ENCODE peak calls at places on chromosomes 4 and X, in five cellular contexts. L is HepG2, Y is fibroblast of lung, J is neural progenitor cell, I is OCI-LY7. G is an unnamed sample.

GRCh38 chr4:105343523-105343931 is 130.3 kb downstream of the PPA2 start:
- DNase-seq in L (no peak), Y (no peak), J (no peak), I (no peak), G (no peak)

GRCh38 chr4:98484031-98484430 is 174.4 kb downstream of the TSPAN5 start:
- DNase-seq in L (no peak), Y (peak), J (no peak), I (no peak), G (no peak)

GRCh38 chr4:53044651-53044960 is 182.5 kb downstream of the RASL11B start:
- DNase-seq in L (no peak), Y (no peak), J (no peak), I (no peak), G (peak)

GRCh38 chr4:189136462-189136861 is 804.2 kb upstream of the FRG1 start:
- DNase-seq in L (no peak), Y (no peak), J (no peak), I (no peak), G (no peak)

GRCh38 chr4:2378408-2378807 is 40.0 kb downstream of the ZFYVE28 start:
- DNase-seq in L (no peak), Y (no peak), J (no peak), I (no peak), G (no peak)

GRCh38 chr4:47675810-47676209 is 162.1 kb downstream of the CORIN start:
- DNase-seq in L (no peak), Y (no peak), J (no peak), I (no peak), G (no peak)

GRCh38 chrX:5957506-5957905 is 271.2 kb downstream of the NLGN4X start:
- DNase-seq in L (no peak), Y (peak), J (no peak), I (no peak), G (no peak)

GRCh38 chrX:129984196-129984962 is 1.9 kb downstream of the BCORL1 start:
- DNase-seq in L (no peak), Y (peak), J (peak), I (peak), G (peak)

GRCh38 chr4:59060002-59060846 is 1950.0 kb upstream of the IGFBP7 start:
- DNase-seq in L (no peak), Y (no peak), J (no peak), I (no peak), G (no peak)

GRCh38 chrX:31847773-31848172 is 775.9 kb upstream of the FTHL17 start:
- DNase-seq in L (no peak), Y (no peak), J (no peak), I (no peak), G (no peak)

GRCh38 chrX:134396174-134396573 is 63.8 kb upstream of the HPRT1 start:
- DNase-seq in L (no peak), Y (no peak), J (peak), I (peak), G (peak)

GRCh38 chrX:117707948-117708743 is 408.5 kb downstream of the KLHL13 start:
- DNase-seq in L (no peak), Y (no peak), J (no peak), I (no peak), G (no peak)
- H3K4me2 ChIP-seq in L (no peak), Y (no peak), J (no peak), I (no peak), G (no peak)

DNA sequence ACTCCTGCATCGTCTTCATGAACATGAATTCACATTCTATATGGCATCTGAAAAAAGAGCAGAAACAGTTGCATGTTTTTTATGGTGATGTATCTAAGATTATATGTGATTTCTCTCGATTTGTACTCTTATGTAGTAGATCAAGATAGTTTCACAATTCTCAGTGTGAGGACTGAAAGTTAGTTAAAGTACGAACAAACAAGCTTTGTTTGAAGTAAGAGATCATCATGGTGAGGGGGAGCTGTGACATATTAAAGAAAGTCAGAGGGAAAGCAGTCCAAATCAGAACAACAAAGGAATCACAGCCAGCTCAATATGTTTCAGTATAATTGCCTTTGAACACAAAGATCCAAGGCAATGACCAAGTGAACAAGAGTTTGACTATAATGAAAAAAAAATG is 1140.6 kb downstream of the SH3BGRL start:
- DNase-seq in L (no peak), Y (no peak), J (no peak), I (no peak), G (no peak)
- H3K4me2 ChIP-seq in L (no peak), Y (no peak), J (no peak), I (no peak), G (no peak)

GRCh38 chrX:48600226-48600625 is 2.9 kb downstream of the WDR13 start:
- DNase-seq in L (no peak), Y (no peak), J (no peak), I (no peak), G (no peak)

GRCh38 chrX:48599341-48599740 is 2.0 kb downstream of the WDR13 start:
- DNase-seq in L (no peak), Y (no peak), J (no peak), I (no peak), G (no peak)

GRCh38 chrX:48595929-48596328 is 1.4 kb upstream of the WDR13 start:
- DNase-seq in L (no peak), Y (no peak), J (no peak), I (no peak), G (no peak)

GRCh38 chrX:48597353-48598264 is at the start of gene WDR13:
- DNase-seq in L (peak), Y (peak), J (peak), I (peak), G (peak)

DNA sequence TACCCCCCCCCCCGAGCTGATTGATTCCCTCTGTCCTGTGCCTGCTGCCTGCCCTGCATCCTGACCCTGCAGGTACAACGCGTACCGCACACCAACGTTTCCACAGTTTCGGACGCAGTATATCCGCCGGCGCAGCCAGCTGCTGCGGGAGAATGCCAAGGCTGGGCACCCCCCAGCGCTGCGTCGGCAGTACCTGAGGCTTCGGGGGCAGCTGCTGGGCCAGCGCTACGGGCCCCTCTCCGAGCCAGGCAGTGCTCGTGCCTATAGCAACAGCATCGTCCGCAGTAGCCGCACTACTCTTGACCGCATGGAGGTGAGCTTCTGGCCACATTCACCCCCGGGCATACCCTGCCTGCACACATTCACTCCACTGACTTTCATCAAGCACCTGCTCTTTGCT is 1.4 kb downstream of the WDR13 start:
- DNase-seq in L (no peak), Y (no peak), J (no peak), I (no peak), G (no peak)
- H3K4me2 ChIP-seq in L (peak), Y (peak), J (no peak), I (peak), G (peak)

GRCh38 chrX:65588795-65589194 is 54.2 kb upstream of the LAS1L start:
- DNase-seq in L (no peak), Y (no peak), J (no peak), I (no peak), G (no peak)
- H3K4me2 ChIP-seq in L (no peak), Y (peak), J (no peak), I (no peak), G (no peak)

DNA sequence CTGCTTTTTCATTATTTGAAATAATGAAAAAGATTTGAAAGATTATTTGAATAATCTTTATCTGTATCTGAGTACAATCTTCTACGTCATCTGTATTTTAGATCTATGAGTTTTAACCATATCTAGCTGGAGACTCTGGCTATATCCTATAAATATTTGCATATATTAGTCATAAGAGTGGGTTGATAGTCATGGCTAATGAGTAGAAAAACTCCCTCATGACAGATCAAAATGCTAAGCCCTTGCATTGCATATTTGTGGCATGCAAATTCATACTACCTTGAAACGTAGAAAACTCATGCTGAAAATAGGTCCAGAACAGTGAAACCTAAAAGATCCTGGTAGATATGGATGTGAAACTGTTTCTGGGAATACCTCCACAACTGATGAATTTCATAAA is 291.3 kb downstream of the GALNTL6 start:
- DNase-seq in L (no peak), Y (peak), J (no peak), I (no peak), G (no peak)
- H3K4me2 ChIP-seq in L (no peak), Y (no peak), J (no peak), I (no peak), G (no peak)

GRCh38 chr4:123783936-123784335 is 387.3 kb downstream of the SPRY1 start:
- DNase-seq in L (no peak), Y (peak), J (no peak), I (no peak), G (no peak)
- H3K4me2 ChIP-seq in L (no peak), Y (no peak), J (no peak), I (no peak), G (no peak)

DNA sequence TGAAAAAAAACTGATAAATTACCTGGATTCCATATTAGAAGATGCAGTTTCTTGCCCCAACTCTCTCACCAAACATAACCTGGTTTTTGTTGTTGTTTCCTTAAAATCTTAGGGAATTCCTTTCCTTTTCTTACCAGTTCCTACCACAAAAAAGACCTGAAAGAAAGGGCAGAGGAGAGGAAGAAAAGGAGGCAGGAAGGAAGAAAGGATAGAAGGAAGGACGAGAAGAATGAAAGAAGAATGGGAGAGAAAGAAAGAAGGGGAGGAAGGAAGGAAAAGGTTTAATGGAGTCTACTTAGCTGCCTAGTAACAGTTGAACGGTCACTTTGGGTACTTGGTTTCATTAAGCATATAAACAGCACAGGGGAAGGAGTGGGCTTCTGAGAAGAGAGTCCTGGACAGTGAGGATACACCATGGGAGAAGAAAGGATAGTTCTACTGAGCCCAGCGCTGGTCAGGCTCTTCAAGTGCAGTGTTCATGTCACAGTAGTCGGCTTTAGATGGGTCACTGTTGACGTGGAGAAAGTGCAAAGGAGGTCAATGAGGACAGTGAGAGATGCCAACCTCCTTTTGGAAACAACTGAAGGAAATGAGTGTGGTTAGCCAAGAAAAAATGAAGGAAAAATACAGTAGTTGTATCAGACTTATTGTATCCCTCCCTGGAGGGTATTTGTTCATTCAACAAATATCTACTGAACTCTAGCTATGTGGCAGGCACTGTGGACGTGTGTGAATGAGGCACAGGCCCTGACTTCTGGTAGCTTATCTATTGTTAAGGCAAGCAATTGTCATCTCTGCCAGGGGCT is 1.1 kb upstream of the CHIC2 start:
- DNase-seq in L (no peak), Y (peak), J (no peak), I (peak), G (peak)
- H3K4me2 ChIP-seq in L (peak), Y (peak), J (peak), I (peak), G (peak)

G was measured in Karpas-422.